ENCODE peak calls at places on chromosomes 13 and 19, in six cellular contexts. One of them, this sample, is unnamed.
A peak's percentile ranks its signal among the peaks of the same experiment; 100 is the strongest.

GRCh38 chr13:98941118-98941517 is 36.7 kb downstream of the DOCK9 start:
- DNase-seq in ovary: no peak
- DNase-seq in epithelial cell of proximal tubule: no peak
- DNase-seq in GM23338: no peak
- DNase-seq in glutamatergic neuron: no peak
- DNase-seq in cardiac fibroblast: no peak
- DNase-seq in this sample: no peak

GRCh38 chr19:42023121-42023942 is 29.3 kb upstream of the ATP1A3 start:
- DNase-seq in ovary: no peak
- DNase-seq in epithelial cell of proximal tubule: no peak
- DNase-seq in GM23338: peak; percentile 78
- DNase-seq in glutamatergic neuron: peak; percentile 59
- DNase-seq in cardiac fibroblast: peak; percentile 38
- DNase-seq in this sample: peak; percentile 55

GRCh38 chr13:87907202-87907601 is 236.0 kb downstream of the SLITRK5 start:
- DNase-seq in ovary: no peak
- DNase-seq in epithelial cell of proximal tubule: no peak
- DNase-seq in GM23338: no peak
- DNase-seq in glutamatergic neuron: no peak
- DNase-seq in cardiac fibroblast: no peak
- DNase-seq in this sample: no peak

GRCh38 chr13:73975767-73976166 is 158.4 kb downstream of the KLF12 start:
- DNase-seq in ovary: no peak
- DNase-seq in epithelial cell of proximal tubule: no peak
- DNase-seq in GM23338: no peak
- DNase-seq in glutamatergic neuron: no peak
- DNase-seq in cardiac fibroblast: no peak
- DNase-seq in this sample: no peak

GRCh38 chr19:36151144-36152051 is 849 bp downstream of the COX7A1 start:
- DNase-seq in ovary: peak; percentile 64
- DNase-seq in epithelial cell of proximal tubule: no peak
- DNase-seq in GM23338: peak; percentile 89
- DNase-seq in glutamatergic neuron: peak; percentile 66
- DNase-seq in cardiac fibroblast: peak; percentile 42
- DNase-seq in this sample: peak; percentile 22

GRCh38 chr19:47541507-47541906 is 26.6 kb upstream of the NAPA start:
- DNase-seq in ovary: no peak
- DNase-seq in epithelial cell of proximal tubule: no peak
- DNase-seq in GM23338: no peak
- DNase-seq in glutamatergic neuron: no peak
- DNase-seq in cardiac fibroblast: no peak
- DNase-seq in this sample: no peak

GRCh38 chr19:47417107-47417745 is 2.1 kb downstream of the MEIS3 start:
- DNase-seq in ovary: no peak
- DNase-seq in epithelial cell of proximal tubule: no peak
- DNase-seq in GM23338: no peak
- DNase-seq in glutamatergic neuron: no peak
- DNase-seq in cardiac fibroblast: no peak
- DNase-seq in this sample: no peak

GRCh38 chr19:28130066-28130511 is 1082.9 kb downstream of the UQCRFS1 start:
- DNase-seq in ovary: no peak
- DNase-seq in epithelial cell of proximal tubule: peak; percentile 26
- DNase-seq in GM23338: no peak
- DNase-seq in glutamatergic neuron: no peak
- DNase-seq in cardiac fibroblast: no peak
- DNase-seq in this sample: no peak

GRCh38 chr19:28329429-28329828 is 883.5 kb downstream of the UQCRFS1 start:
- DNase-seq in ovary: no peak
- DNase-seq in epithelial cell of proximal tubule: no peak
- DNase-seq in GM23338: no peak
- DNase-seq in glutamatergic neuron: no peak
- DNase-seq in cardiac fibroblast: no peak
- DNase-seq in this sample: no peak

GRCh38 chr13:38879278-38879677 is 111.4 kb downstream of the STOML3 start:
- DNase-seq in ovary: no peak
- DNase-seq in epithelial cell of proximal tubule: peak; percentile 44
- DNase-seq in GM23338: no peak
- DNase-seq in glutamatergic neuron: no peak
- DNase-seq in cardiac fibroblast: no peak
- DNase-seq in this sample: no peak

GRCh38 chr13:63625869-63626268 is 2210.2 kb upstream of the PCDH20 start:
- DNase-seq in ovary: no peak
- DNase-seq in epithelial cell of proximal tubule: no peak
- DNase-seq in GM23338: peak; percentile 4
- DNase-seq in glutamatergic neuron: no peak
- DNase-seq in cardiac fibroblast: peak; percentile 32
- DNase-seq in this sample: no peak

GRCh38 chr13:29569253-29570057 is 26.0 kb downstream of the SLC7A1 start:
- DNase-seq in ovary: no peak
- DNase-seq in epithelial cell of proximal tubule: no peak
- DNase-seq in GM23338: no peak
- DNase-seq in glutamatergic neuron: no peak
- DNase-seq in cardiac fibroblast: no peak
- DNase-seq in this sample: no peak

GRCh38 chr13:52348081-52348480 is 57.9 kb downstream of the THSD1 start:
- DNase-seq in ovary: no peak
- DNase-seq in epithelial cell of proximal tubule: peak; percentile 80
- DNase-seq in GM23338: no peak
- DNase-seq in glutamatergic neuron: no peak
- DNase-seq in cardiac fibroblast: peak; percentile 67
- DNase-seq in this sample: no peak

GRCh38 chr19:48872884-48873475 is 759 bp downstream of the PPP1R15A start:
- DNase-seq in ovary: peak; percentile 85
- DNase-seq in epithelial cell of proximal tubule: peak; percentile 70
- DNase-seq in GM23338: peak; percentile 97
- DNase-seq in glutamatergic neuron: peak; percentile 58
- DNase-seq in cardiac fibroblast: peak; percentile 98
- DNase-seq in this sample: peak; percentile 59

GRCh38 chr13:110965038-110965754 is 50.3 kb upstream of the ANKRD10 start:
- DNase-seq in ovary: no peak
- DNase-seq in epithelial cell of proximal tubule: peak; percentile 80
- DNase-seq in GM23338: no peak
- DNase-seq in glutamatergic neuron: no peak
- DNase-seq in cardiac fibroblast: peak; percentile 95
- DNase-seq in this sample: no peak

GRCh38 chr13:46341112-46341711 is 45.8 kb downstream of the RUBCNL start:
- DNase-seq in ovary: no peak
- DNase-seq in epithelial cell of proximal tubule: peak; percentile 57
- DNase-seq in GM23338: no peak
- DNase-seq in glutamatergic neuron: no peak
- DNase-seq in cardiac fibroblast: peak; percentile 92
- DNase-seq in this sample: no peak

GRCh38 chr13:36736119-36736726 is 62.4 kb downstream of the SERTM1 start:
- DNase-seq in ovary: peak; percentile 58
- DNase-seq in epithelial cell of proximal tubule: no peak
- DNase-seq in GM23338: peak; percentile 74
- DNase-seq in glutamatergic neuron: peak; percentile 47
- DNase-seq in cardiac fibroblast: peak; percentile 82
- DNase-seq in this sample: peak; percentile 58

GRCh38 chr13:47168086-47168485 is 271.2 kb upstream of the HTR2A start:
- DNase-seq in ovary: no peak
- DNase-seq in epithelial cell of proximal tubule: no peak
- DNase-seq in GM23338: no peak
- DNase-seq in glutamatergic neuron: no peak
- DNase-seq in cardiac fibroblast: peak; percentile 69
- DNase-seq in this sample: no peak

GRCh38 chr19:11673608-11674041 is 65.1 kb downstream of the ZNF823 start:
- DNase-seq in ovary: peak; percentile 78
- DNase-seq in epithelial cell of proximal tubule: peak; percentile 38
- DNase-seq in GM23338: peak; percentile 93
- DNase-seq in glutamatergic neuron: peak; percentile 91
- DNase-seq in cardiac fibroblast: peak; percentile 71
- DNase-seq in this sample: peak; percentile 47

GRCh38 chr19:48878219-48879024 is 6.2 kb downstream of the PPP1R15A start:
- DNase-seq in ovary: no peak
- DNase-seq in epithelial cell of proximal tubule: no peak
- DNase-seq in GM23338: no peak
- DNase-seq in glutamatergic neuron: no peak
- DNase-seq in cardiac fibroblast: peak; percentile 61
- DNase-seq in this sample: no peak

GRCh38 chr19:29845576-29846176 is 33.9 kb downstream of the CCNE1 start:
- DNase-seq in ovary: no peak
- DNase-seq in epithelial cell of proximal tubule: no peak
- DNase-seq in GM23338: peak; percentile 50
- DNase-seq in glutamatergic neuron: no peak
- DNase-seq in cardiac fibroblast: peak; percentile 20
- DNase-seq in this sample: no peak

GRCh38 chr19:29843180-29844051 is 31.6 kb downstream of the CCNE1 start:
- DNase-seq in ovary: peak; percentile 58
- DNase-seq in epithelial cell of proximal tubule: no peak
- DNase-seq in GM23338: peak; percentile 60
- DNase-seq in glutamatergic neuron: peak; percentile 31
- DNase-seq in cardiac fibroblast: no peak
- DNase-seq in this sample: no peak

GRCh38 chr19:29842471-29843179 is 30.8 kb downstream of the CCNE1 start:
- DNase-seq in ovary: no peak
- DNase-seq in epithelial cell of proximal tubule: no peak
- DNase-seq in GM23338: no peak
- DNase-seq in glutamatergic neuron: no peak
- DNase-seq in cardiac fibroblast: no peak
- DNase-seq in this sample: no peak

GRCh38 chr19:29841559-29842367 is 30.0 kb downstream of the CCNE1 start:
- DNase-seq in ovary: no peak
- DNase-seq in epithelial cell of proximal tubule: no peak
- DNase-seq in GM23338: peak; percentile 64
- DNase-seq in glutamatergic neuron: no peak
- DNase-seq in cardiac fibroblast: peak; percentile 38
- DNase-seq in this sample: no peak

DNA sequence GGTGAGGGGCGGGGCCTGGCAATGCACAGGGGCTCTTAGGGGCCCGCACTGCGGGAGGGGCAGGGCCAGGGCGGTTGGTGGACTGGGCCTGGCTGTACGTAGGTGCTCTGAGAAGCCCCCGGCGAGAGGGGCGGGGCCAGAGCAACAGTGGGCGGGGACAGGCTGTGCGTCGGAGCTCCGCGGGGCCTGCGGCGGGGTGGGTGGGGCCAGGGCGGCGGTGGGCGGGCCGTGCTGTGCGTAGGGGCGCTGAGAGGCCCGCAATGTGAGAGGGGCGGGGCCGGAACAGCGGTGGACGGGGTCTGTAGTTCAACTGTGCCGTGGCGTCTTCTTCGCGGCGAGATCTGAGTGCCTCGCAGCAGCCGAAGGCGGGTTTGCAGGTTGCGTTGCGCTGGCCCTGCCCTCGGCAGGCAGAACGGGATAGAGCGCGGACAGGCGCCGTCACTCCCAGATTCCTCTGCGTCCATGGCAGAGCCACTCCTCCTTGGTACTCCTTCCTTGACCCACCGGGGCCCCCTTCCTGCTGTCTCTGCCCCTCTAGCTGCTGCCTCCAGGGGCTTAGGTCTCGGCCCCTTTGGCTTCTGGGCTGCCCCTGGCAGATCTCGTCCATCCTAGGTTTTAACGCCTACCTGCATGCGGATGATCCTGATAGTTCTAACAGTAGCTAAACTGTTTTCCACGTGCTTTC is 33.2 kb downstream of the CCNE1 start:
- DNase-seq in ovary: peak; percentile 96
- DNase-seq in epithelial cell of proximal tubule: peak; percentile 29
- DNase-seq in GM23338: peak; percentile 95
- DNase-seq in glutamatergic neuron: peak; percentile 98
- DNase-seq in cardiac fibroblast: peak; percentile 91
- DNase-seq in this sample: peak; percentile 95
- TF ChIP-seq CTCF in ovary: no peak
- TF ChIP-seq CTCF in epithelial cell of proximal tubule: no peak
- TF ChIP-seq CTCF in GM23338: peak; percentile 8
- TF ChIP-seq CTCF in glutamatergic neuron: peak; percentile 7
- TF ChIP-seq CTCF in cardiac fibroblast: no peak
- TF ChIP-seq CTCF in this sample: no peak

GRCh38 chr19:12773571-12773970 is 1.8 kb downstream of the HOOK2 start:
- DNase-seq in ovary: no peak
- DNase-seq in epithelial cell of proximal tubule: no peak
- DNase-seq in GM23338: no peak
- DNase-seq in glutamatergic neuron: no peak
- DNase-seq in cardiac fibroblast: peak; percentile 47
- DNase-seq in this sample: no peak
- TF ChIP-seq CTCF in ovary: no peak
- TF ChIP-seq CTCF in epithelial cell of proximal tubule: peak; percentile 50
- TF ChIP-seq CTCF in GM23338: peak; percentile 29
- TF ChIP-seq CTCF in glutamatergic neuron: no peak
- TF ChIP-seq CTCF in cardiac fibroblast: peak; percentile 41
- TF ChIP-seq CTCF in this sample: no peak

DNA sequence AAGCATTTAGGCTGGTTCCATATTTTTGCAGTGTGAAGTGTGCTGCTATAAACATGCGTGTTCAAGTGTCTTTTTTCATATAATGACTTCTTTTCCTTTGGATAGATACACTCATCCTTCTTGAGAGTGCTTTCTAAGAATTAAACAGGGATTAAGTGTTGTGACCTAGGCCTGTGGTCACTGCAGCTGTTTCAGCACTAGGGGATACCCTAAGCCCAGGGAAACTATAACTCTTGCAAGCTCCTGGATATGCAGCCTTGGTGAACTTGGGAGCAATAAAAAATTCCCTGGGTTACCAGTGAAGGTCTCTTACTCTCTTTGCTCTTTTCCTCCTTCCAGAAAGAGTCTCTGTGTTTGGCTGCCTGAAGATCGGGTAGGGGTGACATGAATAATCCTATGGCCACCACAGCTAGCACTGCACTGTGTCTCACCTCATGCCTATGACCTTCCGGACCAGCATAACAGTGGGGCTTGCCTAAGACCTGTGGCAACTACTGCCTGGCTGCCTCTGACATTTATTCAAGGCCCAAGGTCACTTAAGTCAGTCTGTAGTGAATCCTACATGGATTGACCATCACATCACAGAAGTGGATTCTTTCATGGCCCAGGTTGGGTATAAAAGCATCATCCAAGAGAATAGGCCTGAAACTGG is 799.7 kb downstream of the DACH1 start:
- DNase-seq in ovary: no peak
- DNase-seq in epithelial cell of proximal tubule: no peak
- DNase-seq in GM23338: peak; percentile 35
- DNase-seq in glutamatergic neuron: no peak
- DNase-seq in cardiac fibroblast: no peak
- DNase-seq in this sample: no peak
- TF ChIP-seq CTCF in ovary: no peak
- TF ChIP-seq CTCF in epithelial cell of proximal tubule: no peak
- TF ChIP-seq CTCF in GM23338: peak; percentile 44
- TF ChIP-seq CTCF in glutamatergic neuron: no peak
- TF ChIP-seq CTCF in cardiac fibroblast: no peak
- TF ChIP-seq CTCF in this sample: no peak

GRCh38 chr19:4722671-4723464 is 774 bp downstream of the DPP9 start:
- DNase-seq in ovary: peak; percentile 81
- DNase-seq in epithelial cell of proximal tubule: no peak
- DNase-seq in GM23338: no peak
- DNase-seq in glutamatergic neuron: no peak
- DNase-seq in cardiac fibroblast: peak; percentile 84
- DNase-seq in this sample: no peak

GRCh38 chr19:4720037-4720700 is 3.5 kb downstream of the DPP9 start:
- DNase-seq in ovary: no peak
- DNase-seq in epithelial cell of proximal tubule: no peak
- DNase-seq in GM23338: no peak
- DNase-seq in glutamatergic neuron: no peak
- DNase-seq in cardiac fibroblast: no peak
- DNase-seq in this sample: no peak

GRCh38 chr19:4724252-4724514 is 541 bp upstream of the DPP9 start:
- DNase-seq in ovary: peak; percentile 58
- DNase-seq in epithelial cell of proximal tubule: no peak
- DNase-seq in GM23338: no peak
- DNase-seq in glutamatergic neuron: no peak
- DNase-seq in cardiac fibroblast: no peak
- DNase-seq in this sample: no peak

GRCh38 chr19:4721196-4721595 is 2.4 kb downstream of the DPP9 start:
- DNase-seq in ovary: no peak
- DNase-seq in epithelial cell of proximal tubule: no peak
- DNase-seq in GM23338: no peak
- DNase-seq in glutamatergic neuron: no peak
- DNase-seq in cardiac fibroblast: no peak
- DNase-seq in this sample: no peak

GRCh38 chr19:4723465-4724251 is at the start of gene DPP9:
- DNase-seq in ovary: peak; percentile 94
- DNase-seq in epithelial cell of proximal tubule: peak; percentile 83
- DNase-seq in GM23338: peak; percentile 98
- DNase-seq in glutamatergic neuron: peak; percentile 96
- DNase-seq in cardiac fibroblast: peak; percentile 99
- DNase-seq in this sample: peak; percentile 96
- TF ChIP-seq CTCF in ovary: peak; percentile 67
- TF ChIP-seq CTCF in epithelial cell of proximal tubule: peak; percentile 25
- TF ChIP-seq CTCF in GM23338: no peak
- TF ChIP-seq CTCF in glutamatergic neuron: peak; percentile 52
- TF ChIP-seq CTCF in cardiac fibroblast: peak; percentile 18
- TF ChIP-seq CTCF in this sample: no peak

This sample was measured in endothelial cell.